ENCODE peak calls at places on chromosome 19, in seven cellular contexts. O is small intestine; T is uterus; V is CD8-positive, alpha-beta memory T cell; U is heart right ventricle; C is CD8-positive, alpha-beta T cell; Y is upper lobe of left lung. A is an unnamed sample. For H3K4me1, the result is how much of the 10 kb centered on the place peaks cover.

GRCh38 chr19:55638864-55639359 is 1.9 kb upstream of the ZNF580 start:
- DNase-seq in O (no peak), T (no peak), V (peak), U (no peak), C (peak), Y (no peak), A (no peak)

GRCh38 chr19:14103310-14103709 is 12.8 kb upstream of the SAMD1 start:
- DNase-seq in O (no peak), T (no peak), V (no peak), U (no peak), C (no peak), Y (no peak), A (no peak)

GRCh38 chr19:43936219-43936618 is 1.1 kb upstream of the ZNF45 start:
- DNase-seq in O (peak), T (no peak), V (no peak), U (no peak), C (no peak), Y (no peak), A (no peak)

GRCh38 chr19:8370176-8371010 is 6.4 kb downstream of the ANGPTL4 start:
- DNase-seq in O (peak), T (no peak), V (no peak), U (no peak), C (no peak), Y (no peak), A (no peak)

GRCh38 chr19:23597661-23598060 is 89.4 kb downstream of the ZNF675 start:
- DNase-seq in O (no peak), T (no peak), V (no peak), U (no peak), C (no peak), Y (no peak), A (no peak)

GRCh38 chr19:39631178-39631577 is 24.5 kb upstream of the LGALS16 start:
- DNase-seq in O (no peak), T (no peak), V (no peak), U (no peak), C (no peak), Y (no peak), A (no peak)

GRCh38 chr19:52258426-52258825 is 11.0 kb upstream of the ZNF766 start:
- DNase-seq in O (no peak), T (no peak), V (no peak), U (no peak), C (no peak), Y (no peak), A (no peak)

GRCh38 chr19:28019371-28019770 is 1193.6 kb downstream of the UQCRFS1 start:
- DNase-seq in O (no peak), T (no peak), V (no peak), U (no peak), C (no peak), Y (no peak), A (no peak)

GRCh38 chr19:5006201-5006600 is 37.3 kb downstream of the KDM4B start:
- DNase-seq in O (no peak), T (no peak), V (no peak), U (no peak), C (no peak), Y (no peak), A (no peak)

GRCh38 chr19:48258350-48258749 is 2.6 kb upstream of the CARD8 start:
- DNase-seq in O (peak), T (no peak), V (peak), U (no peak), C (peak), Y (no peak), A (no peak)

GRCh38 chr19:54138777-54139256 is 1.3 kb downstream of the CNOT3 start:
- DNase-seq in O (no peak), T (no peak), V (no peak), U (no peak), C (no peak), Y (no peak), A (no peak)

GRCh38 chr19:10141973-10142372 is 22.3 kb upstream of the EIF3G start:
- DNase-seq in O (no peak), T (no peak), V (no peak), U (no peak), C (no peak), Y (peak), A (no peak)

GRCh38 chr19:16084067-16084685 is 7.9 kb downstream of the TPM4 start:
- DNase-seq in O (no peak), T (no peak), V (no peak), U (no peak), C (no peak), Y (no peak), A (no peak)

GRCh38 chr19:38265213-38265861 is 964 bp downstream of the SPINT2 start:
- DNase-seq in O (peak), T (no peak), V (no peak), U (no peak), C (no peak), Y (no peak), A (peak)

GRCh38 chr19:36514012-36514612 is 14.0 kb downstream of the ZNF260 start:
- DNase-seq in O (no peak), T (no peak), V (no peak), U (no peak), C (no peak), Y (no peak), A (no peak)

GRCh38 chr19:41939861-41940442 is 11.7 kb upstream of the ERFL start:
- DNase-seq in O (no peak), T (no peak), V (no peak), U (no peak), C (peak), Y (peak), A (peak)

GRCh38 chr19:13633109-13633508 is 126.8 kb upstream of the CACNA1A start:
- DNase-seq in O (peak), T (no peak), V (no peak), U (no peak), C (no peak), Y (no peak), A (peak)

GRCh38 chr19:14502334-14503092 is 6.6 kb upstream of the GIPC1 start:
- DNase-seq in O (no peak), T (no peak), V (no peak), U (no peak), C (no peak), Y (no peak), A (no peak)

GRCh38 chr19:56170261-56170660 is 5.5 kb upstream of the GALP start:
- DNase-seq in O (peak), T (no peak), V (no peak), U (peak), C (no peak), Y (no peak), A (no peak)

GRCh38 chr19:58217069-58217481 is 11.6 kb upstream of the ZNF544 start:
- DNase-seq in O (no peak), T (no peak), V (no peak), U (no peak), C (no peak), Y (peak), A (no peak)

GRCh38 chr19:45884682-45885555 is 1.0 kb downstream of the IRF2BP1 start:
- DNase-seq in O (no peak), T (peak), V (no peak), U (no peak), C (no peak), Y (peak), A (no peak)

GRCh38 chr19:19552811-19553210 is 14.7 kb downstream of the CILP2 start:
- DNase-seq in O (peak), T (no peak), V (no peak), U (no peak), C (peak), Y (peak), A (peak)

GRCh38 chr19:52778811-52779210 is 7.8 kb downstream of the ZNF600 start:
- DNase-seq in O (no peak), T (no peak), V (peak), U (no peak), C (peak), Y (no peak), A (no peak)

GRCh38 chr19:30326076-30326710 is 46.0 kb upstream of the ZNF536 start:
- DNase-seq in O (no peak), T (peak), V (no peak), U (peak), C (no peak), Y (no peak), A (no peak)

GRCh38 chr19:13842294-13843103 is 34.4 kb upstream of the NANOS3 start:
- DNase-seq in O (peak), T (peak), V (peak), U (peak), C (peak), Y (peak), A (peak)

GRCh38 chr19:57802269-57802668 is 12.4 kb downstream of the ZNF552 start:
- DNase-seq in O (no peak), T (no peak), V (no peak), U (no peak), C (no peak), Y (no peak), A (no peak)

GRCh38 chr19:10191347-10191746 is 3.4 kb downstream of the DNMT1 start:
- DNase-seq in O (no peak), T (peak), V (no peak), U (peak), C (no peak), Y (no peak), A (no peak)

GRCh38 chr19:4732680-4733114 is 9.1 kb upstream of the DPP9 start:
- DNase-seq in O (peak), T (peak), V (peak), U (peak), C (peak), Y (no peak), A (peak)

GRCh38 chr19:51702754-51703654 is 9.9 kb downstream of the SPACA6 start:
- DNase-seq in O (peak), T (peak), V (no peak), U (peak), C (no peak), Y (peak), A (peak)

GRCh38 chr19:11420429-11420893 is 1.3 kb upstream of the RGL3 start:
- DNase-seq in O (no peak), T (peak), V (no peak), U (peak), C (no peak), Y (peak), A (no peak)

GRCh38 chr19:12564016-12564664 is 12.9 kb upstream of the ZNF564 start:
- DNase-seq in O (peak), T (peak), V (peak), U (peak), C (peak), Y (peak), A (peak)

GRCh38 chr19:38626401-38626800 is 7.4 kb downstream of the EIF3K start:
- DNase-seq in O (no peak), T (no peak), V (no peak), U (no peak), C (no peak), Y (no peak), A (no peak)

GRCh38 chr19:50476224-50476942 is at the start of the genes EMC10 and GARIN5A:
- DNase-seq in O (peak), T (peak), V (peak), U (peak), C (peak), Y (peak), A (peak)

GRCh38 chr19:17718467-17718987 is 753 bp upstream of the MAP1S start:
- DNase-seq in O (no peak), T (no peak), V (no peak), U (no peak), C (no peak), Y (no peak), A (no peak)
- H3K4me1 ChIP-seq in O (under half), T (under half), V (under half), U (half or more), C (under half), Y (half or more), A (under half)

GRCh38 chr19:6503407-6504201 is 1.5 kb upstream of the TUBB4A start:
- DNase-seq in O (no peak), T (no peak), V (no peak), U (peak), C (no peak), Y (no peak), A (no peak)
- H3K4me3 ChIP-seq in O (no peak), T (no peak), V (no peak), U (no peak), C (no peak), Y (no peak), A (no peak)

DNA sequence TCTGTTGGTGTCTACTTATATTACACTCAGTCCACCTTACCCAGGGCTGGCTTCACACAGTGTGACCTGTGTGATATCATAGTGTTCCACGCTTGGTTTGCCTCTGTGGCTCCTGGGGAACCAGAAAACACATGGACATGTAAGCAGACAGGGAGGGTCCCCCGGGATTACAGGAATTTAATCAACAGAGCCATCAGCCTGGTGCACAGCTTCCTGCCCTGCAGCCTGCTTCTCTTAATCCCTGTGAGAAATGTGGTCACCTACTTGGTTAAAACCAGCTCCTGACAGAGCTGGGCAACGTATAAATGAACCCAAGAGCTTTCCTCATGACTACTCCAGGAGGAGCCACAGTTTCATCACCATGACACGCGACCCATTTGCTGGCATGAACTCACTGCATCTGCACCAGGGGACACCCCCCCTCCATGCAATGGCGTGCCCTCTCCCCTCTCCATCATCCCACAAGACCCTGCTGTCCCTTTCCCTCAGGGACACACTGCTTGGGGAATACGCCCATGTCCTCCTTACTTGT is 152.1 kb downstream of the UQCRFS1 start:
- DNase-seq in O (no peak), T (no peak), V (no peak), U (no peak), C (no peak), Y (no peak), A (no peak)
- H3K4me1 ChIP-seq in O (under half), T (under half), V (under half), U (under half), C (under half), Y (under half), A (under half)

DNA sequence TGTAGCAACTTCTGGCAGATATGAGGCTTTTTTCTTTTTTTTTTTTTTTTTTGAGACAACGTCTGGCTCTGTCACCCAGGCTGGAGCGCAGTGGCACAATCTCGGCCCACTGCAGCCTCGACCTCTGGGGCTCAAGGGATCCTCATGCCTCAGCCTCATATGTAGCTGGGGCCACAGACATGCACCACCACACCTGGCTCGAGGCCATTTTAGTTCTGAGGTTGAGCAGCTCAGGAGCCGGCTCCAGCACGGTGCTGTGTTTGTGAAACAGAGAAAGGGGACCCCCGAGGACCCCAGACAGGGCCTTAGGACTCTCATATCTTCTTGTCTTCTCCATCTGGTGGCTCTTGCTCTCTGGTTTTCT is 3.4 kb upstream of the FLT3LG start:
- DNase-seq in O (no peak), T (no peak), V (no peak), U (no peak), C (no peak), Y (no peak), A (no peak)
- H3K4me3 ChIP-seq in O (no peak), T (no peak), V (peak), U (no peak), C (no peak), Y (no peak), A (no peak)

GRCh38 chr19:35154535-35155406 is at the start of gene FXYD5:
- DNase-seq in O (peak), T (peak), V (peak), U (peak), C (peak), Y (peak), A (peak)
- H3K4me1 ChIP-seq in O (under half), T (under half), V (under half), U (under half), C (under half), Y (under half), A (under half)

GRCh38 chr19:40811478-40812341 is 12.7 kb downstream of the EGLN2 start:
- DNase-seq in O (peak), T (no peak), V (no peak), U (no peak), C (peak), Y (peak), A (no peak)
- H3K4me3 ChIP-seq in O (no peak), T (peak), V (peak), U (peak), C (peak), Y (peak), A (peak)

DNA sequence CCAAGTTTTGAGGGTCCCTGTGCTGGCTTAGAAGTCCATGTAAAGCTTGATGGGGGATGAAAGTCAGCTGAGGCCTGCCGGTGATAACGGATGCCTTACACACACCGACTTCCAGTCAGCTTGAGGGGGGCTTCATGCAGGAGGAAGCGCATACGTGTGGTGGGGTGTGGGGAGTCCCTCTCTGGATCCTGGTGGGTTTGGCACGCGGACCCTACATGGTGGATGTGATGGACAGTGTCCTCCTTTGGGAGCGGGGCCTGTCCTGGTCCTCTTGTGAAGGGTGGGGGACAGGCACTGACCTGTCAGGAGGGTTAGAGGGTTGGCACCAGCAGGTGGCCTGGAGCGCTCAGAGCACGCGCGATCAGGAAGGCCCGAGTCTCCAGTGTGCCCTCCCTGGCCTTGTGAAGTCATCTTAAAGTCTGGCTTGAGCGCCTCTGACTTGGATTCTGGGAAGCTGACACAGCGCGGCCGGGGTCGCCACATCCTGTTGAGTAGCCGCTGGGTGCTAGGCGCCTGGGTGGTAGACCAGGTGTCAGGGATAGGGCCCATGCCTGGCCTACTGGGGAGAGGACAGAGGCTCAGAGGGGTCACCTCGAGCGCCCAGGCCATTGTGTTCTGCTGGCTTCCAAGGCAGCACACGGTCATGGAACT is 2.9 kb downstream of the DAZAP1 start:
- DNase-seq in O (no peak), T (no peak), V (no peak), U (no peak), C (no peak), Y (peak), A (no peak)
- H3K4me1 ChIP-seq in O (under half), T (under half), V (half or more), U (half or more), C (half or more), Y (half or more), A (under half)

A was measured in transverse colon.